ENCODE peak calls at places on chromosomes 1 and 21, in four cellular contexts. Q is K562, C is body of pancreas, N is heart left ventricle. T is an unnamed sample.

GRCh38 chr1:14876747-14877146 is 276.8 kb upstream of the TMEM51 start:
- DNase-seq in Q (no peak), N (no peak), C (no peak), T (no peak)

GRCh38 chr1:116504308-116505156 is 66.3 kb downstream of the CD58 start:
- DNase-seq in Q (peak), C (peak), N (peak), T (peak)

GRCh38 chr1:164922585-164922984 is 363.6 kb downstream of the PBX1 start:
- DNase-seq in Q (no peak), N (no peak), C (no peak), T (no peak)

GRCh38 chr1:232628335-232629214 is 1.4 kb downstream of the SIPA1L2 start:
- DNase-seq in C (no peak), N (no peak), Q (no peak), T (no peak)

GRCh38 chr1:16076871-16077250 is 3.4 kb upstream of the FAM131C start:
- DNase-seq in N (no peak), C (no peak), Q (no peak), T (peak)

GRCh38 chr21:25396135-25396711 is 211.1 kb downstream of the MRPL39 start:
- DNase-seq in Q (no peak), N (no peak), C (no peak), T (no peak)

GRCh38 chr1:4636644-4637380 is 17.6 kb upstream of the AJAP1 start:
- DNase-seq in C (no peak), Q (no peak), N (no peak), T (no peak)

GRCh38 chr1:85502625-85503083 is 37.7 kb upstream of the DDAH1 start:
- DNase-seq in N (peak), Q (peak), C (peak), T (peak)

GRCh38 chr1:22683547-22683946 is 27.1 kb upstream of the EPHB2 start:
- DNase-seq in N (no peak), Q (no peak), C (no peak), T (no peak)

GRCh38 chr1:79042117-79042516 is 35.6 kb upstream of the ADGRL4 start:
- DNase-seq in C (no peak), Q (no peak), N (no peak), T (no peak)

GRCh38 chr1:228542981-228543380 is 55.8 kb downstream of the RNF187 start:
- DNase-seq in C (no peak), N (no peak), Q (no peak), T (no peak)

GRCh38 chr1:205515781-205516253 is 11.3 kb downstream of the CDK18 start:
- DNase-seq in Q (peak), C (peak), N (peak), T (peak)

GRCh38 chr1:2391034-2391384 is 345 bp downstream of the MORN1 start:
- DNase-seq in C (no peak), Q (peak), N (no peak), T (no peak)

GRCh38 chr1:61638296-61638695 is 86.6 kb downstream of the TM2D1 start:
- DNase-seq in Q (no peak), C (no peak), N (no peak), T (no peak)

GRCh38 chr1:168728452-168729404 is at the start of gene DPT:
- DNase-seq in N (peak), Q (no peak), C (no peak), T (no peak)

GRCh38 chr1:167440345-167440744 is 78.0 kb downstream of the CD247 start:
- DNase-seq in C (no peak), N (no peak), Q (no peak), T (no peak)

GRCh38 chr1:229070168-229070567 is 200.7 kb upstream of the RAB4A start:
- DNase-seq in Q (no peak), N (peak), C (peak), T (peak)

GRCh38 chr1:236176337-236177336 is 34.3 kb downstream of the GPR137B start:
- DNase-seq in C (no peak), Q (no peak), N (no peak), T (no peak)

GRCh38 chr1:7650801-7651200 is 120.3 kb upstream of the VAMP3 start:
- DNase-seq in N (no peak), Q (no peak), C (peak), T (no peak)

GRCh38 chr1:182259229-182259872 is 132.2 kb downstream of the GLUL start:
- DNase-seq in C (peak), N (peak), Q (peak), T (peak)
- H3K4me3 ChIP-seq in C (no peak), N (no peak), Q (no peak), T (no peak)

DNA sequence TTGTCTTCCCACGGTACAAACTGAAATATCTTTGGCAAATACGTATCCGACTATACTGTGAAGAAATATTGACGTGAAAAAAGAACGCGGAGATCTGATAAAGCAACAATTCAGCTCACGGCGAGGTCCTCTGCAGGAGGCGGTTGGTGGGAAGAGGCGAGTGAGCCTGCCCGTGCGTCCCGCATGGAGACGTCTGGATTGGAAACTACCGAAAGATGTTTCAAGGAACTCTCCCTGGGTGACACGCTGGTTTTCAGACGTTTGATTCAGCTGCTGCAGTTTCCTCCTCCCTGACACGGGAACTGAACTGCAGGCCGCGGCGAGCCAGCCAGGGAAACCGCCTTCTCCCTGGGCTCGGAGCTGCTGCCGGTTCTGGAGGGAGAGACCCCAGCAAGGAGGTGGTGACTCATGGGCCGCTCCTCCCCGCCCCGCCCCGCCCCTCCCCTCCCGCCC is 390 bp upstream of the COL6A1 start:
- DNase-seq in Q (peak), N (peak), C (peak), T (peak)
- TF ChIP-seq POLR2A in Q (no peak), N (peak), C (peak), T (no peak)

GRCh38 chr1:218699411-218699810 is 354.3 kb downstream of the TGFB2 start:
- DNase-seq in Q (no peak), C (no peak), N (no peak), T (no peak)

GRCh38 chr1:218701131-218701530 is 356.0 kb downstream of the TGFB2 start:
- DNase-seq in N (no peak), C (no peak), Q (no peak), T (no peak)

GRCh38 chr1:218698181-218698580 is 353.0 kb downstream of the TGFB2 start:
- DNase-seq in C (no peak), Q (no peak), N (no peak), T (no peak)

GRCh38 chr1:218702808-218703207 is 357.7 kb downstream of the TGFB2 start:
- DNase-seq in C (no peak), Q (no peak), N (no peak), T (no peak)

DNA sequence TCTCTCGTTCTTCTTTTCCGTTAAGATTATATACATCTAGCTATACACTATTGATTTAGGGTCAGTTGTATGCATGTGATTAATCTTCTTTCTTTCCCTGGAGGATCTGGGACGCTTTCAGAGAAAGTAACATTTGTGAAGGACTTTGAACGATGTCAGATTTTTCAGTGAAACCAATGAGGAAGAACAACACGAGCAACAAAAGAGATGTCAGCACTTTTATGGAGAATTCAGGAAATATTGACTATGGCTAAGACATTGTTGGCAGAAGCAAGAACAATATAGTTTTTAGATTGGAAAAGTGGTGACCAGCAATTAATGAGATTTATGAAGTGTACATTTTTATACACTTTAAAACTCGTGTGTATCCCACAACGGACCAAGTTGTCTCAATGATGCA is 355.5 kb downstream of the TGFB2 start:
- DNase-seq in N (no peak), C (no peak), Q (no peak), T (no peak)
- H3K27ac ChIP-seq in N (no peak), C (no peak), Q (no peak), T (no peak)

DNA sequence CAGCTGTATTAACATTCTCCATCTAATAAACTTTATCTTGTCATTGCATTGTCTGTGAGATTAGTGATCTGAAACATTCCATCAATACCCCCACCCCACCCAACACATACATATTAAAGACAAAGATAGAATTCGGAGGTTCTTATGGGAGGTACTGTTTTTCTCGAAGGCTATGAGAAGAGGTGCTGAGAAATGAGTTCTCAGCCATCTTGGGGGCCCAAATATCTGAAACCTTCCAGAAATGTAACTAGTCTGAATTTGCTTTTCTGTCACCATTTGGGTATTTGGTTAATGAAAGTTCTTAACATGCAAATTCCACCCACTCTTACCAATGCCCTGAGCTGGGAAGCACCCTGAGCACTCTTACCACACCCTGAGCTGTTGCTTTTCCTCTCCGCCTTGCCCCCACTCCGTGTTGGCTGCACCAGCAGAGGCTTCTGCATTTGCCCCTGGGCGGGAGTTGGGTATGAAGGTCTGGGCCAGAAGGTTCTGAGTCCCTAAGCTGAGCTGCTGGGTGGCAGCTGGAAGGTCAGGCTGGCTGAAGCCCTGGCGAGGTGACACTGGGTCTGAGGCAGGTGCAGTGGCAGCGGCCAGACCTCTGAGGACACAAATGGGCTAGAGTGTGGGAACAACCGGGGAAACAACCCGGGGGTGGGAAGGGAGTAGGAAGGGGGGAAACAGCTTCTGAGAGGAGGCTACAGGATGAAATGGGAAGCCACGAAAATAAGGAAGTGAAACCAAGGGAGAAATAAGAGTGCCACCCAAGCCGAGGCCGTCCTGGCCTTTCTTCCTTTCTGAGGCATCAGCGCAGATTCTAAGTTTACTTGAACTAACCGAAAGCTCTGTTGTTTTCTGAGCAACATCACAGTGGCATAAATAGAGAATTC is 26.4 kb upstream of the IER5 start:
- DNase-seq in C (no peak), N (no peak), Q (no peak), T (no peak)
- H3K4me3 ChIP-seq in C (no peak), N (no peak), Q (no peak), T (no peak)

GRCh38 chr1:203858055-203858454 is 3.3 kb upstream of the SNRPE start:
- DNase-seq in C (no peak), Q (no peak), N (no peak), T (no peak)

GRCh38 chr1:203858975-203859374 is 2.4 kb upstream of the SNRPE start:
- DNase-seq in N (no peak), C (no peak), Q (no peak), T (no peak)

GRCh38 chr1:203860396-203860951 is 925 bp upstream of the SNRPE start:
- DNase-seq in Q (no peak), N (no peak), C (peak), T (peak)

GRCh38 chr1:203861379-203862184 is at the start of gene SNRPE:
- DNase-seq in Q (peak), C (peak), N (peak), T (peak)
- TF ChIP-seq POLR2A in Q (peak), C (peak), N (no peak), T (no peak)

T was measured in adrenal gland.